ENCODE peak calls at places on chromosomes 5 and 9, in four cellular contexts. Q is HepG2, S is K562, T is WTC11. I is an unnamed sample.

GRCh38 chr5:56908942-56909293 is 478 bp upstream of the SETD9 start:
- DNase-seq in Q (no peak), S (no peak), T (peak; percentile 65), I (no peak)

GRCh38 chr9:135038331-135038730 is 49.1 kb upstream of the OLFM1 start:
- DNase-seq in S (no peak), Q (no peak), T (no peak), I (no peak)

GRCh38 chr5:1765141-1765879 is 34.3 kb downstream of the MRPL36 start:
- DNase-seq in S (no peak), Q (no peak), T (no peak), I (no peak)

GRCh38 chr5:142597546-142598337 is 88.1 kb downstream of the FGF1 start:
- DNase-seq in T (peak; percentile 35), Q (peak; percentile 32), S (peak; percentile 39), I (peak; percentile 85)

GRCh38 chr9:13174906-13175639 is 104.4 kb downstream of the MPDZ start:
- DNase-seq in Q (no peak), S (no peak), T (no peak), I (no peak)

GRCh38 chr9:2181794-2182193 is 166.6 kb downstream of the SMARCA2 start:
- DNase-seq in T (peak; percentile 74), Q (no peak), S (peak; percentile 18), I (peak; percentile 34)

GRCh38 chr5:33537240-33537639 is 96.5 kb downstream of the TARS1 start:
- DNase-seq in Q (no peak), S (no peak), T (no peak), I (no peak)

GRCh38 chr5:71740015-71740753 is 21.1 kb downstream of the CARTPT start:
- DNase-seq in Q (no peak), T (no peak), S (no peak), I (no peak)

GRCh38 chr5:67660149-67660548 is 463.6 kb upstream of the CD180 start:
- DNase-seq in S (no peak), T (no peak), Q (no peak), I (no peak)

GRCh38 chr5:54457094-54457531 is 1.6 kb downstream of the HSPB3 start:
- DNase-seq in T (no peak), Q (peak; percentile 6), S (no peak), I (peak; percentile 85)

GRCh38 chr9:131618785-131619184 is 73.5 kb downstream of the PRRT1B start:
- DNase-seq in Q (no peak), T (no peak), S (no peak), I (no peak)

GRCh38 chr9:105232207-105232606 is 12.2 kb upstream of the SLC44A1 start:
- DNase-seq in S (no peak), T (no peak), Q (no peak), I (no peak)
- TF ChIP-seq HMGXB4 in S (no peak), T (no peak), Q (no peak), I (no peak)

DNA sequence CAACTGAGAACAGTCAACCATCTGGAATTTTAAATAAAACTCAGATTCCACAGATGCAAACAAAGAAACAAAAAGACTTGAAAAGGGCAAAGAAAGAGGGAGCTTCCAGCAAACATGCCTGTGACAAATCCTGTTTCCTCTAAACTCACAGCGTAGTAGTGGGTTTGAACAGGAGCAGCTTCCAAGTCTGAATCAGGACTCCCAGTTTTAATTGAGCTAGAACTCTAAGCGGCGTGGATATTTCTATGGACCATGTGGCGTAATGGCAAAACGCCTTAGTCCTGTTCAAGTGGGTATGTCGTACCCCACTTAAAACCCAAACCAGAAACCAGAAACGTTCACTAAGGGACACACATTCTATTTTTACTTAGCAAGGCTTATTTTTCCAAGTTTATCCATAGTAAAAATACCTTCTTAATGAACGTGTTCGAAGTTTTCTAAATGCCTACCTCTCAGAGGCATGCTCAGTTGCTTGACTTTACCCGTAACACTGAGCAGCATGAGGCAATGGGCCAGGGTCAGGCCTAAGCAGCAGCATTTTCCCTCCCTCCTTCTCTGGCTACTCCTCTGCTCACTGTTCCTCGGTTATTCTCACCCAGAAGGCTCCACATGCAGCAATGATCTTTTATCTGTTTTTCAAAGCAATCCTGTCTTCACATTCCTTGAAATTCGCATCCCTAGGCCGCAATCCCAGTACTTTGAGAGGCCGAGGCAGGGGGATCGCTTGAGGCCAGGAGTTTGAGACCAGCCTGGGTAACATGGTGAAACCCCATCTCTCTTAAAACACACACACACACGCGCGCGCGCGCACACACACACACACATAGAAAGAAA is 77.9 kb downstream of the FNBP1 start:
- DNase-seq in Q (no peak), S (no peak), T (no peak), I (no peak)
- TF ChIP-seq HMGXB4 in Q (no peak), S (no peak), T (no peak), I (no peak)

DNA sequence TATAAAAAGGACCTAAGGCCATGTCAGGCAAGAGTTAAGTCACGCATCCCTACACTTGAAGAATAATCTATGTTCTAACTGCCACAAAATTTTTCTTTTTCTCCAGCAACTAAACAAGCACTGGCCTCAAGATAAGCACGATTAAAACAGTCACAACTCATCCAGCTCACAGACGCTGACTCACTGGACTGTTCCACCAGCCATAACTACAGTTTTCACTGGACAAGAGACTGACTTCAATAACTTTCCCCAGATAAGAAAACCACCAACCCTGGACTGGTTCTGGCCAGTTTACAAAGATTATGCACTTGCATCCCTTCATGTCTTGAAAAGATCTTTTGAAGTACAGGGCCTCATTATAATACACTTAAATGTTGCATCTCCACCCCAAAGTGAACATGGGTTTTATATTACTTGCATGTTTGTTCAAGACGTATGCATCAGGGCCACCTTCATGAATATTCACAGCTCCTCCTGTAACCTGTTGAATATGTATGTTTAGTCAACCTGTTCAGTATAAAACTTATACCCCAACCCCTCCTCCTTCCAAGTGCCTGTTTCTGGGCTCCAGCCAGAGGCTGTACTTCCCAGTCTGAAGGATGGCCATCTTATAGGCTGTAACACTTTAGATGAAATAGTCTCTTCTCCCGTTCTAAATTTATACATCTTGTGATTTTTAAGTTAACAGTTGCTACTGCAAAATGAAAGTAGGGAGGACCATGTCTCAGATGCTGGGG is 129.3 kb upstream of the EPB41L4A start:
- DNase-seq in Q (no peak), T (no peak), S (peak; percentile 43), I (peak; percentile 27)
- TF ChIP-seq HMGXB4 in Q (no peak), T (no peak), S (no peak), I (no peak)

GRCh38 chr5:22916393-22916792 is 63.2 kb upstream of the CDH12 start:
- DNase-seq in Q (no peak), T (no peak), S (no peak), I (no peak)

GRCh38 chr5:22908129-22908528 is 55.0 kb upstream of the CDH12 start:
- DNase-seq in T (no peak), Q (no peak), S (no peak), I (no peak)

GRCh38 chr5:22911019-22911418 is 57.9 kb upstream of the CDH12 start:
- DNase-seq in Q (no peak), S (no peak), T (no peak), I (no peak)
- TF ChIP-seq HMGXB4 in Q (no peak), S (no peak), T (no peak), I (no peak)

GRCh38 chr5:78647411-78647818 is 1.2 kb downstream of the LHFPL2 start:
- DNase-seq in T (no peak), S (no peak), Q (peak; percentile 56), I (peak; percentile 50)
- TF ChIP-seq HMGXB4 in T (no peak), S (no peak), Q (no peak), I (no peak)

GRCh38 chr9:126380447-126380846 is 53.8 kb downstream of the MVB12B start:
- DNase-seq in T (no peak), S (no peak), Q (no peak), I (no peak)
- TF ChIP-seq HMGXB4 in T (no peak), S (no peak), Q (no peak), I (no peak)